ENCODE peak calls at places on chromosomes 13 and 19, in seven cellular contexts. One of them, this sample, is unnamed.

GRCh38 chr13:113474179-113474578 is 16.3 kb downstream of the DCUN1D2 start:
- DNase-seq in progenitor cell of endocrine pancreas: no peak
- DNase-seq in mammary epithelial cell: peak; percentile 23
- DNase-seq in AG08396: peak; percentile 52
- DNase-seq in erythroblast: no peak
- DNase-seq in GDM1: no peak
- DNase-seq in naive thymus-derived CD4-positive, alpha-beta T cell: no peak
- DNase-seq in this sample: no peak

GRCh38 chr19:15210323-15210774 is 9.6 kb upstream of the NOTCH3 start:
- DNase-seq in naive thymus-derived CD4-positive, alpha-beta T cell: no peak
- DNase-seq in progenitor cell of endocrine pancreas: no peak
- DNase-seq in mammary epithelial cell: peak; percentile 57
- DNase-seq in AG08396: peak; percentile 22
- DNase-seq in erythroblast: peak; percentile 88
- DNase-seq in GDM1: no peak
- DNase-seq in this sample: no peak

GRCh38 chr19:42442833-42443232 is at the start of gene CXCL17:
- DNase-seq in progenitor cell of endocrine pancreas: no peak
- DNase-seq in naive thymus-derived CD4-positive, alpha-beta T cell: no peak
- DNase-seq in GDM1: no peak
- DNase-seq in AG08396: no peak
- DNase-seq in erythroblast: no peak
- DNase-seq in mammary epithelial cell: no peak
- DNase-seq in this sample: no peak

GRCh38 chr13:48731957-48732569 is 78.3 kb downstream of the CYSLTR2 start:
- DNase-seq in erythroblast: peak; percentile 64
- DNase-seq in AG08396: no peak
- DNase-seq in progenitor cell of endocrine pancreas: peak; percentile 23
- DNase-seq in GDM1: peak; percentile 17
- DNase-seq in mammary epithelial cell: peak; percentile 12
- DNase-seq in naive thymus-derived CD4-positive, alpha-beta T cell: peak; percentile 54
- DNase-seq in this sample: peak; percentile 44

GRCh38 chr19:791605-792360 is 5.5 kb upstream of the PTBP1 start:
- DNase-seq in GDM1: no peak
- DNase-seq in naive thymus-derived CD4-positive, alpha-beta T cell: no peak
- DNase-seq in mammary epithelial cell: no peak
- DNase-seq in erythroblast: peak; percentile 83
- DNase-seq in AG08396: no peak
- DNase-seq in progenitor cell of endocrine pancreas: no peak
- DNase-seq in this sample: peak; percentile 96

GRCh38 chr13:98390086-98390697 is 186.7 kb downstream of the STK24 start:
- DNase-seq in erythroblast: no peak
- DNase-seq in AG08396: no peak
- DNase-seq in GDM1: no peak
- DNase-seq in mammary epithelial cell: no peak
- DNase-seq in naive thymus-derived CD4-positive, alpha-beta T cell: no peak
- DNase-seq in progenitor cell of endocrine pancreas: no peak
- DNase-seq in this sample: no peak

GRCh38 chr13:81917829-81918228 is 1576.9 kb upstream of the SPRY2 start:
- DNase-seq in AG08396: no peak
- DNase-seq in erythroblast: no peak
- DNase-seq in naive thymus-derived CD4-positive, alpha-beta T cell: no peak
- DNase-seq in mammary epithelial cell: no peak
- DNase-seq in progenitor cell of endocrine pancreas: no peak
- DNase-seq in GDM1: no peak
- DNase-seq in this sample: no peak

GRCh38 chr19:2046046-2046907 is 4.8 kb downstream of the MKNK2 start:
- DNase-seq in progenitor cell of endocrine pancreas: no peak
- DNase-seq in erythroblast: no peak
- DNase-seq in GDM1: no peak
- DNase-seq in naive thymus-derived CD4-positive, alpha-beta T cell: no peak
- DNase-seq in AG08396: no peak
- DNase-seq in mammary epithelial cell: no peak
- DNase-seq in this sample: no peak

GRCh38 chr19:54448037-54448773 is 794 bp upstream of the LENG8 start:
- DNase-seq in GDM1: peak; percentile 30
- DNase-seq in erythroblast: peak; percentile 78
- DNase-seq in mammary epithelial cell: peak; percentile 55
- DNase-seq in progenitor cell of endocrine pancreas: no peak
- DNase-seq in naive thymus-derived CD4-positive, alpha-beta T cell: peak; percentile 55
- DNase-seq in AG08396: peak; percentile 58
- DNase-seq in this sample: peak; percentile 69

GRCh38 chr19:44636439-44637389 is 7.0 kb upstream of the PVR start:
- DNase-seq in naive thymus-derived CD4-positive, alpha-beta T cell: no peak
- DNase-seq in GDM1: no peak
- DNase-seq in mammary epithelial cell: no peak
- DNase-seq in progenitor cell of endocrine pancreas: no peak
- DNase-seq in erythroblast: no peak
- DNase-seq in AG08396: no peak
- DNase-seq in this sample: no peak

GRCh38 chr13:74046461-74046860 is 87.7 kb downstream of the KLF12 start:
- DNase-seq in progenitor cell of endocrine pancreas: no peak
- DNase-seq in mammary epithelial cell: no peak
- DNase-seq in AG08396: no peak
- DNase-seq in erythroblast: no peak
- DNase-seq in naive thymus-derived CD4-positive, alpha-beta T cell: no peak
- DNase-seq in GDM1: no peak
- DNase-seq in this sample: no peak

GRCh38 chr13:35767256-35767981 is 290.9 kb upstream of the MAB21L1 start:
- DNase-seq in mammary epithelial cell: no peak
- DNase-seq in GDM1: no peak
- DNase-seq in naive thymus-derived CD4-positive, alpha-beta T cell: no peak
- DNase-seq in AG08396: no peak
- DNase-seq in progenitor cell of endocrine pancreas: no peak
- DNase-seq in erythroblast: no peak
- DNase-seq in this sample: no peak

This sample was measured in K562.